ENCODE peak calls at places on chromosome 11, in ten cellular contexts. K is AG04450; N is posterior cingulate gyrus; A is RKO; X is amniotic stem cell; C is prostate gland; E is activated T-cell treated with anti-CD3 and anti-CD28 coated beads, Interleukin-2, amount 50 U/mL, for 24 hours; Y is activated CD4-positive, alpha-beta T cell treated with anti-CD3 and anti-CD28 coated beads for 36 hours; U is stimulated activated effector memory CD8-positive, alpha-beta T cell treated with anti-CD3 and anti-CD28 coated beads, Interleukin-12 subunit alpha, Interleukin-12 subunit beta, amount 100 ng/mL, for 72 hours; O is NCI-H1092 treated with DMSO at 0.1 percent for 48 hours. R is an unnamed sample.

GRCh38 chr11:88327462-88328143 is 9.9 kb downstream of the CTSC start:
- DNase-seq in K (no peak), X (no peak), U (no peak), E (no peak), C (no peak), A (no peak), O (no peak), N (no peak), Y (no peak), R (no peak)

GRCh38 chr11:62602141-62603071 is 741 bp upstream of the MTA2 start:
- DNase-seq in E (no peak), U (no peak), N (peak; percentile 61), Y (peak; percentile 52), A (peak; percentile 82), K (no peak), X (no peak), C (peak; percentile 61), O (peak; percentile 81), R (no peak)

GRCh38 chr11:586376-587316 is 10.4 kb downstream of the PHRF1 start:
- DNase-seq in U (no peak), E (no peak), O (no peak), X (no peak), C (no peak), K (no peak), Y (no peak), A (no peak), N (no peak), R (no peak)

GRCh38 chr11:70073188-70073817 is 4.8 kb upstream of the ANO1 start:
- DNase-seq in O (no peak), X (no peak), K (peak; percentile 39), Y (no peak), U (no peak), C (no peak), N (no peak), A (no peak), E (peak; percentile 11), R (no peak)

GRCh38 chr11:73186886-73187285 is 31.2 kb upstream of the P2RY2 start:
- DNase-seq in X (no peak), A (no peak), C (no peak), O (no peak), N (no peak), Y (no peak), U (no peak), K (no peak), E (no peak), R (no peak)

GRCh38 chr11:45530776-45531175 is 134.6 kb downstream of the CHST1 start:
- DNase-seq in U (no peak), C (no peak), K (no peak), A (no peak), X (no peak), E (no peak), O (no peak), N (no peak), Y (no peak), R (no peak)

GRCh38 chr11:110858556-110858921 is 146.3 kb upstream of the ARHGAP20 start:
- DNase-seq in A (no peak), O (no peak), C (no peak), Y (no peak), N (no peak), K (no peak), U (no peak), E (no peak), X (no peak), R (no peak)

GRCh38 chr11:34354782-34355181 is 3.0 kb downstream of the ABTB2 start:
- DNase-seq in O (no peak), C (no peak), E (no peak), Y (no peak), U (no peak), A (peak; percentile 48), X (no peak), N (no peak), K (no peak), R (no peak)

R was measured in BJ.